ENCODE peak calls at places on chromosome 16, in ten cellular contexts. K is thoracic aorta; U is transverse colon; C is cardiac muscle cell; Y is CD8-positive, alpha-beta T cell; F is testis; D is aorta; O is epithelial cell of esophagus; B is mucosa of descending colon; L is lower lobe of right lung. N is an unnamed sample.

GRCh38 chr16:55263271-55264250 is 60.4 kb upstream of the IRX6 start:
- DNase-seq in K (no peak), U (no peak), C (no peak), Y (no peak), F (no peak), D (no peak), O (no peak), B (no peak), L (no peak), N (no peak)

GRCh38 chr16:24013054-24013636 is 177.4 kb downstream of the PRKCB start:
- DNase-seq in K (no peak), U (no peak), C (no peak), Y (no peak), F (no peak), D (no peak), O (no peak), B (no peak), L (no peak), N (no peak)

GRCh38 chr16:54331241-54332002 is 44.8 kb upstream of the IRX3 start:
- DNase-seq in K (no peak), U (no peak), C (no peak), Y (no peak), F (no peak), D (no peak), O (no peak), B (no peak), L (no peak), N (peak)

GRCh38 chr16:31453255-31454204 is 5.8 kb upstream of the ARMC5 start:
- DNase-seq in K (no peak), U (peak), C (peak), Y (no peak), F (peak), D (no peak), O (peak), B (peak), L (peak), N (peak)

GRCh38 chr16:84423416-84423837 is 55.1 kb downstream of the ATP2C2 start:
- DNase-seq in K (no peak), U (no peak), C (no peak), Y (no peak), F (no peak), D (no peak), O (peak), B (peak), L (peak), N (peak)

GRCh38 chr16:25501530-25502255 is 190.1 kb upstream of the HS3ST4 start:
- DNase-seq in K (no peak), U (no peak), C (peak), Y (no peak), F (no peak), D (no peak), O (peak), B (no peak), L (no peak), N (peak)

GRCh38 chr16:17070882-17071592 is 399.7 kb downstream of the XYLT1 start:
- DNase-seq in K (no peak), U (peak), C (peak), Y (peak), F (peak), D (no peak), O (no peak), B (peak), L (peak), N (peak)

GRCh38 chr16:24054649-24055560 is 201.2 kb upstream of the CACNG3 start:
- DNase-seq in K (no peak), U (no peak), C (no peak), Y (no peak), F (no peak), D (no peak), O (no peak), B (no peak), L (no peak), N (peak)

GRCh38 chr16:25366078-25366477 is 108.4 kb upstream of the ZKSCAN2 start:
- DNase-seq in K (no peak), U (no peak), C (no peak), Y (no peak), F (no peak), D (no peak), O (no peak), B (no peak), L (no peak), N (no peak)

GRCh38 chr16:15829460-15829859 is 27.4 kb downstream of the MYH11 start:
- DNase-seq in K (peak), U (peak), C (peak), Y (no peak), F (peak), D (peak), O (no peak), B (peak), L (peak), N (peak)

GRCh38 chr16:20884240-20884556 is 16.0 kb downstream of the DCUN1D3 start:
- DNase-seq in K (no peak), U (peak), C (no peak), Y (no peak), F (no peak), D (no peak), O (peak), B (no peak), L (no peak), N (no peak)

GRCh38 chr16:17369441-17369951 is 101.3 kb downstream of the XYLT1 start:
- DNase-seq in K (no peak), U (peak), C (no peak), Y (peak), F (peak), D (no peak), O (no peak), B (peak), L (peak), N (no peak)

GRCh38 chr16:48511071-48511540 is 98.9 kb downstream of the N4BP1 start:
- DNase-seq in K (no peak), U (no peak), C (no peak), Y (no peak), F (no peak), D (peak), O (peak), B (no peak), L (no peak), N (no peak)

GRCh38 chr16:75379911-75380847 is 53.1 kb downstream of the CFDP1 start:
- DNase-seq in K (no peak), U (peak), C (no peak), Y (no peak), F (no peak), D (no peak), O (no peak), B (peak), L (peak), N (no peak)

GRCh38 chr16:78249056-78249455 is 149.6 kb downstream of the WWOX start:
- DNase-seq in K (no peak), U (peak), C (peak), Y (no peak), F (no peak), D (no peak), O (no peak), B (peak), L (peak), N (peak)

GRCh38 chr16:59210955-59211541 is 476.9 kb upstream of the GOT2 start:
- DNase-seq in K (no peak), U (no peak), C (peak), Y (no peak), F (peak), D (no peak), O (no peak), B (no peak), L (no peak), N (peak)

GRCh38 chr16:27169511-27170071 is 33.7 kb upstream of the KDM8 start:
- DNase-seq in K (no peak), U (peak), C (no peak), Y (peak), F (no peak), D (no peak), O (peak), B (peak), L (no peak), N (peak)

GRCh38 chr16:23504076-23504452 is 6.2 kb downstream of the GGA2 start:
- DNase-seq in K (no peak), U (no peak), C (no peak), Y (no peak), F (no peak), D (no peak), O (peak), B (no peak), L (peak), N (no peak)

GRCh38 chr16:89324056-89325010 is 106.8 kb downstream of the ZNF778 start:
- DNase-seq in K (no peak), U (no peak), C (no peak), Y (no peak), F (no peak), D (peak), O (peak), B (no peak), L (peak), N (no peak)

GRCh38 chr16:86604436-86605220 is 26.3 kb downstream of the FOXL1 start:
- DNase-seq in K (no peak), U (no peak), C (no peak), Y (no peak), F (peak), D (no peak), O (no peak), B (no peak), L (no peak), N (no peak)

GRCh38 chr16:82133798-82134197 is 36.2 kb downstream of the MPHOSPH6 start:
- DNase-seq in K (no peak), U (no peak), C (no peak), Y (no peak), F (no peak), D (no peak), O (no peak), B (no peak), L (no peak), N (no peak)

GRCh38 chr16:51445250-51445649 is 294.2 kb upstream of the SALL1 start:
- DNase-seq in K (no peak), U (no peak), C (no peak), Y (no peak), F (no peak), D (no peak), O (no peak), B (no peak), L (no peak), N (no peak)

GRCh38 chr16:89200850-89201466 is 621 bp upstream of the SLC22A31 start:
- DNase-seq in K (no peak), U (no peak), C (no peak), Y (no peak), F (no peak), D (no peak), O (no peak), B (no peak), L (peak), N (no peak)

GRCh38 chr16:58339452-58339938 is 44.7 kb upstream of the PRSS54 start:
- DNase-seq in K (no peak), U (no peak), C (peak), Y (no peak), F (peak), D (no peak), O (peak), B (no peak), L (no peak), N (peak)

DNA sequence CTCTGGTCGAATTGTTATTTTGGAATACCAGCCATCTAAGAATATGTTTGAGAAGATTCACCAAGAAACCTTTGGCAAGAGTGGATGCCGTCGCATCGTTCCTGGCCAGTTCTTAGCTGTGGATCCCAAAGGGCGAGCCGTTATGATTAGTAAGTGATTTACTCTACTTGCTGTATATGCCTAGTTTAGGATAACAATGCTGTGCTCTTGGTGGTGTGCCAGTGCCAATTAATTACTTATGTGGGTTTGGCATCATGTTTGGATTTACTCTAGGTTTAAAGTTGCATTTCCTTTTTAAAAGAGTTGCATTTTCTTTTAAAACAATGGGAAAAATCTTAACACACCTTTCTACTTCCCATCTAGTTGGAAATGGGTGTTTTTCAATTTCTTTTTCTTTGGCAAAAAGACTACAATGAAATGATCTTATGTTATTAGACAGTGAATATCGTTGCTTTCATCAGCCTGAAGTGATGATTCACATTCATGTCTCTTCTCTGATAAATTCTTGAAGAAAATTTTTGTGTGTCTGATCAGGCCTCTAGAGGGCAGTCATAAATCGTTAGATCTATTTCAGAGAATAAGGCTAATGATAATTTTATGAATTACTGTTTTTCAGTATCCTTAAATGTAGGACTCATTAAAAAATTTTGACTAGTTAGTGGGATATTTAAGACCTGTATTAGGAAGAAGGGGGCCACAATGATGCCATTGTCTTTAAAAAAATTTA is 5.6 kb downstream of the SF3B3 start:
- DNase-seq in K (no peak), U (no peak), C (no peak), Y (no peak), F (no peak), D (no peak), O (peak), B (peak), L (no peak), N (no peak)
- H3K4me3 ChIP-seq in K (no peak), U (no peak), C (no peak), Y (no peak), F (no peak), D (no peak), O (no peak), B (no peak), L (no peak), N (peak)

GRCh38 chr16:1920727-1921155 is 2.5 kb upstream of the HS3ST6 start:
- DNase-seq in K (no peak), U (peak), C (peak), Y (no peak), F (peak), D (no peak), O (no peak), B (peak), L (no peak), N (peak)

GRCh38 chr16:1919680-1919998 is 1.4 kb upstream of the HS3ST6 start:
- DNase-seq in K (no peak), U (no peak), C (no peak), Y (no peak), F (no peak), D (no peak), O (no peak), B (no peak), L (no peak), N (no peak)

GRCh38 chr16:1917665-1918111 is 527 bp downstream of the HS3ST6 start:
- DNase-seq in K (no peak), U (no peak), C (peak), Y (no peak), F (no peak), D (no peak), O (no peak), B (no peak), L (no peak), N (no peak)

GRCh38 chr16:1918312-1918889 is at the start of gene HS3ST6:
- DNase-seq in K (no peak), U (no peak), C (peak), Y (no peak), F (no peak), D (no peak), O (no peak), B (no peak), L (no peak), N (peak)

DNA sequence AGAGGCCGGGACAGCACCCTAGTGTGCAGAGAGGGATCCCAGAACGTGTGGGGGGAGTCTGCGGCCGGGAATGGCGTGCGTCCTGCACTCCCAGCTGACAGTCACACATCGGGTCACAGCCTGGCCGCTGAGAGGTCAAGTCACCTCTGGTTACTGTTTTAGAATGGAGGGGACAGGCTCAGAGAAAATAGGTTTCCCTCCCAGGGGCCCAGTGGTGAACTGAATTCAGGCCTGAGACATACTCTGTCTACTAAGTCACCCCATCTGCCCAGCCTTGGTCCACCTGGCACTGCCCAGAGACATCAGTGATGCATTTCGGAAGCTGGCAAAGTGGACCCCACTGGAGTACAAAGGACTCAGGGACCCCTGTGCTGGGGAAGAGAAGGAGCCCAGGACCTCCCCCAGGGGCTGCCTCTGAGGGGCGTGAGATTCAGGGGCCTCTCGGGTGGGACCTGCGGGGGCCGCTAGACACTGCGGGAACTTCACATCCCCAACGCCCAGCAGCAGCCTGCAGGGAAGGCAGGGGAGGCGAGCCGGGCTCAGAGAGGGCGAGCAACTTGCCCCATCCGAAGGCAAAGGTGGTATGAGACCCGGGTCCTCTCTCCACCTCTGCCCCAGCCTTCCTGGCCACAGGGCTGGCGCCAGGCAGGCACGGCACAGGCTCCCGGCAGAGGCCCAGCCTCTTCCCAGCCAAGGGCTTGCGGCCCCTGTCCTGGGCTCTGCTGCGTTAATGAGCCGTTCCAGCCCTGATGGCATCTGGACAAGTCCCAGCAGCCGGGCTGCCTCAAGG is 870 bp upstream of the HS3ST6 start:
- DNase-seq in K (no peak), U (no peak), C (no peak), Y (no peak), F (no peak), D (no peak), O (no peak), B (no peak), L (no peak), N (peak)
- H3K4me3 ChIP-seq in K (no peak), U (no peak), C (peak), Y (no peak), F (no peak), D (no peak), O (no peak), B (no peak), L (no peak), N (no peak)

GRCh38 chr16:57284952-57285263 is 436 bp upstream of the PLLP start:
- DNase-seq in K (no peak), U (no peak), C (no peak), Y (no peak), F (no peak), D (no peak), O (no peak), B (no peak), L (no peak), N (no peak)

GRCh38 chr16:57283214-57283955 is 1.1 kb downstream of the PLLP start:
- DNase-seq in K (no peak), U (no peak), C (no peak), Y (no peak), F (no peak), D (peak), O (no peak), B (no peak), L (peak), N (no peak)

GRCh38 chr16:57282510-57283213 is 1.8 kb downstream of the PLLP start:
- DNase-seq in K (no peak), U (no peak), C (no peak), Y (no peak), F (no peak), D (peak), O (no peak), B (no peak), L (no peak), N (no peak)

GRCh38 chr16:57284206-57284951 is at the start of gene PLLP:
- DNase-seq in K (no peak), U (peak), C (peak), Y (no peak), F (no peak), D (peak), O (peak), B (peak), L (peak), N (peak)

GRCh38 chr16:57283956-57284205 is 591 bp downstream of the PLLP start:
- DNase-seq in K (no peak), U (no peak), C (no peak), Y (no peak), F (no peak), D (peak), O (no peak), B (no peak), L (no peak), N (no peak)
- H3K4me3 ChIP-seq in K (peak), U (peak), C (peak), Y (peak), F (peak), D (no peak), O (peak), B (peak), L (peak), N (peak)

DNA sequence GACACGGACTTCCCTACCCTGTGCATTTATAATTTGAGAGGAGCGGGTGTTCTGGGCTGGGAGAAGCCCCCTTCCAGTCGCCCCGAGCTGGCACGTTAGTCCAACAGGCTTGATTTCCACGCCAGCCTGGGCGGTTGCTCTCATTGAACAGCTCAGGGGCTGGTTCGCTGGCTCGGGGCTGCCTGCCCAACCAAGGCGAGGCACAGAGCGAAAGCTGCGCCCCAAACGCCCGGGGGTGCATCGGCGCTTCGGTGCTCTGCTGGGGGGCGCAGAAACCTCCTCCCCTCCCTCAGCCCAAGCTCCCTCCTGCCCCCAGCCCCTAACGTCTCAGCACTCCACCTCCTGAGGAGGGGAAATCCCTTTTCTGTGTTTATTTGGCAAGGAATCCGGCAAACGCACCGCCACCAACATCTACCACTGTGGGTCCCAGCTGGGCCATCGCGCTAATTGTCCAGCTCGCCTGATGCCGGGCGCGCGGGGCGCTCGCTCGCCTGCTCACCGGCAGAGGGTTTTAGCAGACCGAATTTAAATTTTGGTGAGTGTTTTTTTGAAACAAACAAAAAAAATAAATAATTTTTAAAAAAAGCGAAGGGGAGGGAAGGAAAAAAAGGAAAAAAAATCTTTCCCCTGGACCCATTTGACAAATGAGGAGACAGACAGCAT is 29.5 kb upstream of the RBFOX1 start:
- DNase-seq in K (no peak), U (no peak), C (peak), Y (no peak), F (peak), D (no peak), O (no peak), B (no peak), L (no peak), N (peak)
- H3K4me3 ChIP-seq in K (peak), U (peak), C (peak), Y (no peak), F (peak), D (no peak), O (no peak), B (no peak), L (no peak), N (peak)

GRCh38 chr16:1526608-1527555 is 6.6 kb upstream of the TMEM204 start:
- DNase-seq in K (no peak), U (no peak), C (no peak), Y (no peak), F (no peak), D (no peak), O (no peak), B (no peak), L (no peak), N (no peak)
- H3K4me3 ChIP-seq in K (no peak), U (no peak), C (no peak), Y (peak), F (no peak), D (no peak), O (no peak), B (no peak), L (no peak), N (no peak)